ENCODE peak calls at places on chromosome 17, in eight cellular contexts. F is endothelial cell of umbilical vein, H is dorsolateral prefrontal cortex, W is uterus, X is heart right ventricle, B is heart left ventricle, D is upper lobe of right lung, M is stomach. V is an unnamed sample.

GRCh38 chr17:74814453-74814852 is 38.3 kb upstream of the NAT9 start:
- DNase-seq in B (no peak), F (peak), X (no peak), M (no peak), W (no peak), D (no peak), H (no peak), V (no peak)

GRCh38 chr17:44097110-44097810 is 26.2 kb downstream of the HDAC5 start:
- DNase-seq in X (peak), M (peak), H (no peak), F (no peak), D (no peak), W (no peak), B (peak), V (no peak)

GRCh38 chr17:58991718-58992331 is 114.9 kb downstream of the TRIM37 start:
- DNase-seq in H (no peak), F (no peak), D (no peak), M (peak), W (no peak), X (no peak), B (no peak), V (no peak)

GRCh38 chr17:12738624-12739023 is 50.7 kb upstream of the ARHGAP44 start:
- DNase-seq in W (no peak), M (no peak), D (no peak), B (no peak), X (no peak), H (no peak), F (no peak), V (no peak)

GRCh38 chr17:30212750-30213149 is 22.7 kb downstream of the SLC6A4 start:
- DNase-seq in B (no peak), H (no peak), F (no peak), X (no peak), W (no peak), D (no peak), M (no peak), V (no peak)

GRCh38 chr17:77163521-77164280 is 22.9 kb downstream of the SEC14L1 start:
- DNase-seq in H (no peak), M (no peak), F (no peak), B (no peak), D (no peak), X (no peak), W (no peak), V (no peak)

GRCh38 chr17:49460401-49460800 is 34.7 kb upstream of the NGFR start:
- DNase-seq in H (no peak), W (no peak), B (no peak), X (no peak), M (no peak), F (no peak), D (no peak), V (no peak)

GRCh38 chr17:43897827-43898226 is 9.5 kb downstream of the MPP2 start:
- DNase-seq in W (no peak), M (no peak), X (no peak), D (no peak), F (no peak), H (no peak), B (no peak), V (no peak)

GRCh38 chr17:68036304-68037147 is 991 bp downstream of the KPNA2 start:
- DNase-seq in D (no peak), H (no peak), W (no peak), F (no peak), X (no peak), M (no peak), B (no peak), V (no peak)

GRCh38 chr17:40331743-40332641 is 23.0 kb downstream of the RARA start:
- DNase-seq in H (peak), X (peak), M (peak), F (peak), W (peak), B (peak), D (peak), V (peak)

GRCh38 chr17:36640346-36640745 is 39.0 kb downstream of the MRM1 start:
- DNase-seq in F (no peak), W (no peak), M (no peak), X (no peak), B (no peak), D (no peak), H (no peak), V (no peak)

GRCh38 chr17:73042809-73043685 is 49.4 kb downstream of the SLC39A11 start:
- DNase-seq in W (no peak), D (no peak), H (no peak), X (peak), F (no peak), M (no peak), B (no peak), V (no peak)

GRCh38 chr17:48555183-48555615 is 10.3 kb upstream of the HOXB2 start:
- DNase-seq in X (no peak), W (no peak), D (no peak), F (peak), B (no peak), M (no peak), H (no peak), V (no peak)

GRCh38 chr17:32551186-32551955 is 64.6 kb downstream of the CDK5R1 start:
- DNase-seq in H (no peak), M (no peak), B (no peak), W (no peak), X (no peak), F (peak), D (no peak), V (no peak)

GRCh38 chr17:3526491-3526890 is 31.1 kb downstream of the TRPV3 start:
- DNase-seq in W (no peak), B (no peak), M (no peak), D (peak), X (no peak), H (no peak), F (no peak), V (no peak)

GRCh38 chr17:75457047-75457654 is 716 bp downstream of the TMEM94 start:
- DNase-seq in B (peak), D (peak), F (peak), W (peak), H (peak), X (peak), M (peak), V (no peak)

GRCh38 chr17:63035271-63035670 is 69.2 kb downstream of the TANC2 start:
- DNase-seq in H (no peak), F (no peak), X (no peak), M (no peak), W (no peak), B (no peak), D (no peak), V (no peak)

GRCh38 chr17:11330871-11331270 is 89.9 kb downstream of the SHISA6 start:
- DNase-seq in W (peak), M (no peak), B (no peak), D (no peak), F (no peak), H (no peak), X (peak), V (no peak)

GRCh38 chr17:74770498-74771318 is 5.4 kb downstream of the NAT9 start:
- DNase-seq in W (no peak), H (peak), F (peak), D (peak), X (peak), M (peak), B (peak), V (peak)

GRCh38 chr17:45132569-45133463 is 501 bp upstream of the PLCD3 start:
- DNase-seq in F (peak), B (peak), X (peak), W (peak), H (peak), D (peak), M (peak), V (peak)

GRCh38 chr17:66739553-66739952 is 95.4 kb upstream of the CACNG5 start:
- DNase-seq in B (no peak), F (no peak), M (no peak), X (no peak), W (no peak), H (no peak), D (no peak), V (no peak)

GRCh38 chr17:66740226-66740625 is 94.7 kb upstream of the CACNG5 start:
- DNase-seq in H (no peak), D (no peak), F (no peak), W (no peak), X (no peak), B (no peak), M (no peak), V (no peak)

GRCh38 chr17:66734544-66734943 is 100.4 kb upstream of the CACNG5 start:
- DNase-seq in M (no peak), H (no peak), D (no peak), F (no peak), B (no peak), W (no peak), X (no peak), V (no peak)

GRCh38 chr17:66733759-66734158 is 101.2 kb upstream of the CACNG5 start:
- DNase-seq in M (no peak), H (no peak), B (no peak), X (no peak), F (no peak), D (no peak), W (no peak), V (no peak)

GRCh38 chr17:66737524-66737923 is 97.4 kb upstream of the CACNG5 start:
- DNase-seq in H (peak), F (peak), X (peak), D (no peak), B (peak), M (no peak), W (peak), V (no peak)
- TF ChIP-seq CTCF in H (peak), F (peak), X (peak), D (no peak), B (no peak), M (no peak), W (no peak), V (no peak)

GRCh38 chr17:28344011-28344410 is 8.4 kb downstream of the TNFAIP1 start:
- DNase-seq in W (no peak), B (no peak), D (no peak), F (no peak), M (no peak), H (no peak), X (no peak), V (no peak)
- H3K27ac ChIP-seq in W (no peak), B (no peak), D (no peak), F (no peak), M (no peak), H (no peak), X (no peak), V (no peak)

DNA sequence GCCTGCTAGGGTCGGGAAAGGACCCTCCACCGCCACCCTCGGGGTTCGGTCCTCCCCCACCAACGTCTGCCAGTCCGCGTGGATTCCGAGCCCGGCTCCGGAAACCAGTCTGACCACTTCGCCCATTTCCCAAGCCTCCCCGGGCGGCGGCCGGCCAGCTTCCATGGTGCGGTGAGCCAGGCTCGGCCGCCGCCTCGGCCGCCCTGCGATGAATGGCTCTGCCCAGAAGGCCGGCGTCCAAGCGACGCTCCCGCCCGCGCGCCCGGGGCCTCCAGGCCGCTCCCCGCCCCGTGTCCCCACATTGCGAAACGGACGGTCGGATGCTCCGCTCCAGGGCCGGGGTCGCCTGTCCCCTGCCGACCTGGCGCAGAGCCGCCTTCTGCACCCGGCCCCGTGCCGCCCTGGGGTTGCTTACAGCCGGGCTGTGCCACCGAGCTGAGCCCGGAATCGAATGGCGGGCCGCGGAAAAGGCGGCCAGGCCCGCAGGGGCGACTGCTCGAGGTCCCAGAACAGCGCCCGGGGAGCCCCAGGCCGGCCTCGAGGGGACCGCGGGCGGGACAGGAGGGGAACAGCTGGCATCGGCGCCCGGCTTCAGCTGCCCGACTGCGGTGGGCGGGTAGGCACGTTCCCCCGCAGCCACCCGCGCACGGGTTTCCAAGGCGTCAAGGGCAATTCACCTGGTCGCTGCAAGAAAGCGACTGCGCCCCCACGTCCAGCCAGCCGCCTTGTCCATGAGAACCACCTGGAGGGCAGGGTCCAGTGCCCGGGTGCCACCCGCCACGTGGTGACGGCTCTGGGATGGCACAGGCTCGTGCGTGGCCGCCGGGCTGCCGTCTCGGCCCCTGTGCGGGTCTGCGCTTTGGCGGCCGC is 18.3 kb upstream of the CBX8 start:
- DNase-seq in M (peak), H (no peak), B (peak), D (peak), F (no peak), X (no peak), W (no peak), V (peak)
- TF ChIP-seq CTCF in M (no peak), H (no peak), B (no peak), D (no peak), F (no peak), X (no peak), W (no peak), V (no peak)

GRCh38 chr17:17505151-17505550 is 9.0 kb upstream of the RASD1 start:
- DNase-seq in M (no peak), B (no peak), H (no peak), W (no peak), F (no peak), X (no peak), D (no peak), V (no peak)

GRCh38 chr17:17505610-17506171 is 9.5 kb upstream of the RASD1 start:
- DNase-seq in M (no peak), H (no peak), F (no peak), X (no peak), W (no peak), D (no peak), B (no peak), V (peak)

GRCh38 chr17:17502741-17503565 is 6.8 kb upstream of the RASD1 start:
- DNase-seq in H (no peak), M (no peak), X (no peak), B (no peak), D (peak), F (no peak), W (no peak), V (peak)

GRCh38 chr17:17503566-17504130 is 7.5 kb upstream of the RASD1 start:
- DNase-seq in H (peak), B (no peak), D (peak), F (no peak), W (peak), X (peak), M (no peak), V (no peak)

DNA sequence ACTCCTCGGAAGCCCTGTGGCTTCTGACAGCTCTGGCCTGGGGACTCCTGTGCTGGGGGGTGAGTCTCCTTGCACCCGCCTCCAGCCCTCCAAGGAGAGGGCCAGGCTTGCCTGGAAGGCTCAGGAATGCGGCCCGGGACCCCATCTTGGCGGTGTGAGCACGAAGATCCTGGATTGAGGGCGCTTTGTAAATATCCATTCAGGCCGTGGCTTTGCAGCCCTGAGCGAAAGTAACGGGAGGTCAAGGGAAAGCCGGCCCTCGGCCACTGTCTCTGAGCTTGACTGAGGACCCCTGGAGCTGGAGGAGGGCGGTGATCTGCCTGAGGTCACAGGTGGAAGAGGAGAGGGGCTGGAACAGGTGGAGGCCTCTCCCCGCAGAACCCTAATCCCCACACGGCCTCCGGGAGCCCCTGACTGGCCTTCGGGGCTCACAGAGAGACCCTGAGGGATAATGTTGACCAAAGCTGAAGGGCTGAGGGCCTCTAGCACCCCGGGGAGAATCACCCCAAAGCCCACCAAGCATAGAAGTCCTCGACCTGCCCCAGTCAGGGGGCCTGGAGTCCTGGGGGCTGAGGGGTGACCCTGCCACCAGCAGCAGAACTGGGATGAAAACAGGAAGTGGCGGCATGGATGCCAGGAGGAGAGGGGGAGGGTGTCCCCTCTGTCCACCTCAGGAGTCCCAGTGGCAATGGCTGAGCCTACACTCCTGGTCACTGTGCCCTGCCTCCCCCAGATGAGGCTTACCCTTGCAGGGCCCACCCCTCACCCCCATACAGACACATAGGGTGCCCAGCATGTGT is 8.3 kb upstream of the RASD1 start:
- DNase-seq in M (no peak), W (no peak), B (no peak), X (no peak), H (no peak), D (peak), F (no peak), V (peak)
- H3K27ac ChIP-seq in M (no peak), W (no peak), B (no peak), X (no peak), H (peak), D (no peak), F (no peak), V (no peak)

GRCh38 chr17:39261286-39261685 is 35.5 kb upstream of the STAC2 start:
- DNase-seq in B (no peak), M (no peak), D (no peak), W (no peak), F (no peak), X (no peak), H (no peak), V (no peak)
- TF ChIP-seq CTCF in B (no peak), M (no peak), D (peak), W (no peak), F (peak), X (peak), H (no peak), V (no peak)

DNA sequence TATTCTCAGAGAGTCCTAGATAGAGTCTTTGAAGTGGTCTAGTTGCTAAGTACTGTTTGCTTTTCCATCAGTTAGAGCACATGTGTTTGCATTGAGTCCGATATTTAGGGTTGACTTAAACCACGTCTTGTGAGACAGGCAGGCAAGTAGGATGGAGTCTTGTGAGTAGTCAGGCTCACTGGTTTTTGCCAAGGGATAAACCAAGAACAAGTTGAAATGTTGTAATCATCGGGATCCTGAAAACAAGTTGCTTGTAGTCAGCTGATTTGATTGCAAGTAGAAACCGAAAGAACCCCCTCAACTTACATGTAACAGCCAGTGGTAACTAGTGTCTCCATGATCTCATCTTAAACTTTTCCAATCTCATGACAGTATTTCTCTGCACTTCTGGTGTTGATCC is 17.2 kb downstream of the ATP6V0A1 start:
- DNase-seq in H (no peak), M (no peak), X (no peak), B (no peak), D (no peak), W (no peak), F (no peak), V (no peak)
- H3K27ac ChIP-seq in H (no peak), M (peak), X (no peak), B (peak), D (peak), W (peak), F (no peak), V (peak)

GRCh38 chr17:9645858-9646555 is 690 bp downstream of the USP43 start:
- DNase-seq in W (no peak), D (peak), M (peak), X (peak), F (no peak), B (peak), H (no peak), V (peak)
- TF ChIP-seq CTCF in W (no peak), D (peak), M (no peak), X (no peak), F (no peak), B (no peak), H (no peak), V (no peak)

GRCh38 chr17:81380117-81380516 is 15.1 kb upstream of the BAHCC1 start:
- DNase-seq in B (no peak), X (no peak), H (no peak), M (no peak), F (no peak), D (no peak), W (no peak), V (no peak)

GRCh38 chr17:81382851-81383250 is 12.4 kb upstream of the BAHCC1 start:
- DNase-seq in X (no peak), H (no peak), B (no peak), M (no peak), F (no peak), D (no peak), W (no peak), V (peak)

GRCh38 chr17:81383504-81384421 is 11.5 kb upstream of the BAHCC1 start:
- DNase-seq in H (no peak), D (peak), F (no peak), X (no peak), B (no peak), M (no peak), W (no peak), V (no peak)

GRCh38 chr17:81380682-81381518 is 14.4 kb upstream of the BAHCC1 start:
- DNase-seq in F (no peak), X (no peak), W (no peak), H (no peak), B (no peak), M (no peak), D (no peak), V (no peak)

GRCh38 chr17:81381632-81382577 is 13.4 kb upstream of the BAHCC1 start:
- DNase-seq in F (no peak), B (no peak), H (no peak), W (no peak), D (peak), X (no peak), M (no peak), V (no peak)
- H3K27ac ChIP-seq in F (no peak), B (no peak), H (peak), W (no peak), D (no peak), X (no peak), M (no peak), V (no peak)

GRCh38 chr17:80948961-80949450 is 42.6 kb upstream of the CHMP6 start:
- DNase-seq in X (no peak), D (peak), M (no peak), H (no peak), B (no peak), W (peak), F (no peak), V (peak)
- TF ChIP-seq CTCF in X (no peak), D (no peak), M (no peak), H (no peak), B (no peak), W (no peak), F (no peak), V (no peak)

V was measured in pancreas.